ENCODE peak calls at places on chromosomes 13 and 19, in seven cellular contexts. One of them, this sample, is unnamed.
A peak's percentile ranks its signal among the peaks of the same experiment; 100 is the strongest.

GRCh38 chr19:49133621-49134454 is 14.5 kb downstream of the PPFIA3 start:
- DNase-seq in testis: peak; percentile 67
- DNase-seq in cardiac muscle cell: peak; percentile 68
- DNase-seq in GM23338: peak; percentile 91
- DNase-seq in OCI-LY7: peak; percentile 48
- DNase-seq in tibial artery: no peak
- DNase-seq in sigmoid colon: peak; percentile 81
- DNase-seq in this sample: peak; percentile 78

GRCh38 chr13:21686761-21687391 is 16.0 kb downstream of the FGF9 start:
- DNase-seq in testis: no peak
- DNase-seq in cardiac muscle cell: no peak
- DNase-seq in GM23338: no peak
- DNase-seq in OCI-LY7: no peak
- DNase-seq in tibial artery: no peak
- DNase-seq in sigmoid colon: no peak
- DNase-seq in this sample: no peak

GRCh38 chr19:4115050-4115817 is 8.7 kb downstream of the MAP2K2 start:
- DNase-seq in testis: peak; percentile 28
- DNase-seq in cardiac muscle cell: no peak
- DNase-seq in GM23338: no peak
- DNase-seq in OCI-LY7: peak; percentile 76
- DNase-seq in tibial artery: no peak
- DNase-seq in sigmoid colon: no peak
- DNase-seq in this sample: no peak

GRCh38 chr13:60335531-60335930 is 61.5 kb upstream of the TDRD3 start:
- DNase-seq in testis: no peak
- DNase-seq in cardiac muscle cell: peak; percentile 27
- DNase-seq in GM23338: peak; percentile 55
- DNase-seq in OCI-LY7: peak; percentile 28
- DNase-seq in tibial artery: no peak
- DNase-seq in sigmoid colon: no peak
- DNase-seq in this sample: no peak

GRCh38 chr13:32585625-32586021 is 629 bp upstream of the PDS5B start:
- DNase-seq in testis: no peak
- DNase-seq in cardiac muscle cell: no peak
- DNase-seq in GM23338: peak; percentile 45
- DNase-seq in OCI-LY7: peak; percentile 19
- DNase-seq in tibial artery: no peak
- DNase-seq in sigmoid colon: no peak
- DNase-seq in this sample: no peak

GRCh38 chr13:20482275-20482761 is 43.3 kb downstream of the CRYL1 start:
- DNase-seq in testis: no peak
- DNase-seq in cardiac muscle cell: peak; percentile 27
- DNase-seq in GM23338: no peak
- DNase-seq in OCI-LY7: no peak
- DNase-seq in tibial artery: no peak
- DNase-seq in sigmoid colon: no peak
- DNase-seq in this sample: no peak

GRCh38 chr19:35673121-35673804 is 6.9 kb downstream of the UPK1A start:
- DNase-seq in testis: no peak
- DNase-seq in cardiac muscle cell: peak; percentile 63
- DNase-seq in GM23338: peak; percentile 84
- DNase-seq in OCI-LY7: no peak
- DNase-seq in tibial artery: no peak
- DNase-seq in sigmoid colon: peak; percentile 64
- DNase-seq in this sample: no peak

GRCh38 chr19:32642771-32643170 is 32.2 kb downstream of the ANKRD27 start:
- DNase-seq in testis: no peak
- DNase-seq in cardiac muscle cell: no peak
- DNase-seq in GM23338: no peak
- DNase-seq in OCI-LY7: no peak
- DNase-seq in tibial artery: no peak
- DNase-seq in sigmoid colon: no peak
- DNase-seq in this sample: no peak

GRCh38 chr13:41497436-41497835 is 40.1 kb downstream of the RGCC start:
- DNase-seq in testis: no peak
- DNase-seq in cardiac muscle cell: no peak
- DNase-seq in GM23338: no peak
- DNase-seq in OCI-LY7: no peak
- DNase-seq in tibial artery: no peak
- DNase-seq in sigmoid colon: no peak
- DNase-seq in this sample: no peak

GRCh38 chr13:40401911-40402776 is 264.3 kb downstream of the FOXO1 start:
- DNase-seq in testis: peak; percentile 93
- DNase-seq in cardiac muscle cell: peak; percentile 99
- DNase-seq in GM23338: no peak
- DNase-seq in OCI-LY7: peak; percentile 67
- DNase-seq in tibial artery: peak; percentile 97
- DNase-seq in sigmoid colon: peak; percentile 99
- DNase-seq in this sample: peak; percentile 94

GRCh38 chr13:101700598-101700997 is 248.1 kb downstream of the ITGBL1 start:
- DNase-seq in testis: no peak
- DNase-seq in cardiac muscle cell: peak; percentile 13
- DNase-seq in GM23338: no peak
- DNase-seq in OCI-LY7: no peak
- DNase-seq in tibial artery: no peak
- DNase-seq in sigmoid colon: no peak
- DNase-seq in this sample: no peak

GRCh38 chr13:32501058-32501457 is 37.5 kb downstream of the N4BP2L2 start:
- DNase-seq in testis: no peak
- DNase-seq in cardiac muscle cell: no peak
- DNase-seq in GM23338: no peak
- DNase-seq in OCI-LY7: no peak
- DNase-seq in tibial artery: no peak
- DNase-seq in sigmoid colon: no peak
- DNase-seq in this sample: no peak

GRCh38 chr13:110352735-110353134 is 45.7 kb downstream of the COL4A2 start:
- DNase-seq in testis: no peak
- DNase-seq in cardiac muscle cell: no peak
- DNase-seq in GM23338: peak; percentile 72
- DNase-seq in OCI-LY7: no peak
- DNase-seq in tibial artery: peak; percentile 64
- DNase-seq in sigmoid colon: no peak
- DNase-seq in this sample: no peak

GRCh38 chr19:30360378-30361106 is 11.6 kb upstream of the ZNF536 start:
- DNase-seq in testis: no peak
- DNase-seq in cardiac muscle cell: no peak
- DNase-seq in GM23338: peak; percentile 55
- DNase-seq in OCI-LY7: no peak
- DNase-seq in tibial artery: no peak
- DNase-seq in sigmoid colon: no peak
- DNase-seq in this sample: no peak

GRCh38 chr19:34985249-34986022 is 14.7 kb upstream of the GRAMD1A start:
- DNase-seq in testis: no peak
- DNase-seq in cardiac muscle cell: peak; percentile 88
- DNase-seq in GM23338: peak; percentile 74
- DNase-seq in OCI-LY7: peak; percentile 50
- DNase-seq in tibial artery: peak; percentile 64
- DNase-seq in sigmoid colon: no peak
- DNase-seq in this sample: peak; percentile 54

GRCh38 chr19:29834991-29835390 is 23.2 kb downstream of the CCNE1 start:
- DNase-seq in testis: no peak
- DNase-seq in cardiac muscle cell: no peak
- DNase-seq in GM23338: no peak
- DNase-seq in OCI-LY7: no peak
- DNase-seq in tibial artery: no peak
- DNase-seq in sigmoid colon: no peak
- DNase-seq in this sample: no peak

GRCh38 chr13:104809483-104809882 is 1726.0 kb downstream of the EFNB2 start:
- DNase-seq in testis: no peak
- DNase-seq in cardiac muscle cell: peak; percentile 35
- DNase-seq in GM23338: no peak
- DNase-seq in OCI-LY7: no peak
- DNase-seq in tibial artery: no peak
- DNase-seq in sigmoid colon: no peak
- DNase-seq in this sample: no peak

GRCh38 chr19:1849999-1850398 is 1.7 kb upstream of the REXO1 start:
- DNase-seq in testis: no peak
- DNase-seq in cardiac muscle cell: no peak
- DNase-seq in GM23338: no peak
- DNase-seq in OCI-LY7: no peak
- DNase-seq in tibial artery: no peak
- DNase-seq in sigmoid colon: no peak
- DNase-seq in this sample: no peak

GRCh38 chr19:1851581-1852293 is 3.5 kb upstream of the REXO1 start:
- DNase-seq in testis: no peak
- DNase-seq in cardiac muscle cell: no peak
- DNase-seq in GM23338: peak; percentile 76
- DNase-seq in OCI-LY7: no peak
- DNase-seq in tibial artery: no peak
- DNase-seq in sigmoid colon: no peak
- DNase-seq in this sample: no peak

GRCh38 chr19:1852729-1853128 is 4.4 kb upstream of the REXO1 start:
- DNase-seq in testis: no peak
- DNase-seq in cardiac muscle cell: no peak
- DNase-seq in GM23338: no peak
- DNase-seq in OCI-LY7: no peak
- DNase-seq in tibial artery: no peak
- DNase-seq in sigmoid colon: no peak
- DNase-seq in this sample: no peak

GRCh38 chr19:1852294-1852646 is 4.0 kb upstream of the REXO1 start:
- DNase-seq in testis: no peak
- DNase-seq in cardiac muscle cell: no peak
- DNase-seq in GM23338: no peak
- DNase-seq in OCI-LY7: no peak
- DNase-seq in tibial artery: no peak
- DNase-seq in sigmoid colon: peak; percentile 59
- DNase-seq in this sample: no peak

DNA sequence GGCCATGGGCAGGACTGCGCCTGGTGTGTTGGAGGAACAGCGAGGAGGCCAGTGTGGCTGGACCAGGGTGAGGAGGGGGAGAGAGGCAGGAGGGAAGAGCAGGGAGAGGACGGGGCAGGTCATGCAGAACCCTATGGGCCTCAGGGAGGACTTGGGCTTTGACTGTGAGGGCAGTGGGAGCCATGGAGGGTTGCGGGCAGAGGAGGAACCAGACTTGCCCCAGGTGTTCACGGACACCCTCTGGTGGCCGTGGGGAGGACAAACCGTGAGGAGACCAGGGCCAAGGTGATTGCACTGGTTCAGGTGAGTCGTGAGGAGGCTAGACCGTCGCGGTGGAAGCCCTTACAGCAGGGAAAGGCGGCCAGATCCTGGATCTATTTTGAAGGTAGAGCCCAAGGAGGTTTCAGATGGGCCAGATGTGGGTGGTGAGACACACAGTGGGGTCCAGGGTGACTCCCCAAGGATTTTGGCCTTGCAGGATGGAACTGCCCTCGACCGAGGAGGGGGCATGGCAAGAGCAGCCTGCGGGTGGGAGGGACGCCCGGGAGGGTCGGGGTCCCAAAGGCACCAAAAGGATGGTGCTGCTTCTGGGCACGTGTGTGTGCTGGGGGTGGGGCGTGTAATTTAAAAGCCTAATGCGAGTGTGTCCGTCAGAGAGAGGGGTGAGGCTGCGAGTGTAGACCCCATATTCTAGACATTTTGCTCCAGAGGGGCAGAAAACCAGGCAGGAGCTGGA is 2.7 kb upstream of the REXO1 start:
- DNase-seq in testis: no peak
- DNase-seq in cardiac muscle cell: no peak
- DNase-seq in GM23338: peak; percentile 59
- DNase-seq in OCI-LY7: no peak
- DNase-seq in tibial artery: no peak
- DNase-seq in sigmoid colon: no peak
- DNase-seq in this sample: no peak
- H3K4me1 ChIP-seq in testis: peaks cover 45% of the 10 kb centered on the region
- H3K4me1 ChIP-seq in cardiac muscle cell: peaks cover 32% of the 10 kb centered on the region
- H3K4me1 ChIP-seq in GM23338: peaks cover 21% of the 10 kb centered on the region
- H3K4me1 ChIP-seq in OCI-LY7: peaks cover 50% of the 10 kb centered on the region
- H3K4me1 ChIP-seq in tibial artery: peaks cover 54% of the 10 kb centered on the region
- H3K4me1 ChIP-seq in sigmoid colon: peaks cover 46% of the 10 kb centered on the region
- H3K4me1 ChIP-seq in this sample: peaks cover 38% of the 10 kb centered on the region

DNA sequence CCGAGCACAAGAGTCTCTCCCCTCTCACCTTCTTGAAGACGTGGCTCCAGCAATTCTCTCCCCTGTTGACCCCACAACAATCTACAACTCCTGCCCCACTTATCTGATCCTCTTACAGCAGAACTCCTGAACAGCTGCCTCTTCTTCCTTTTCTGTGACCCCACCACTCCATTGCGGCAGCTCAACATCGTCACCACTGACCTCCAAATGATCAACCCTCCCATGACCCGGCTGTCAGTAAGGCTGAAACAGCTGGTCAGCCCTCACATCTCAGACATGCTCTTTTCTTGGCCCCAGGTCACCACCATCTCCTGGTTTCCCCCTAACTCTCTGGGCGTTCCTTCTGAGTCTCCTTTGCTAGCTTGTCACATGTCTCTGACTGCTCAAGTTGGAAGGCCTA is 1.8 kb downstream of the EXOSC5 start:
- DNase-seq in testis: no peak
- DNase-seq in cardiac muscle cell: no peak
- DNase-seq in GM23338: no peak
- DNase-seq in OCI-LY7: no peak
- DNase-seq in tibial artery: no peak
- DNase-seq in sigmoid colon: no peak
- DNase-seq in this sample: no peak
- H3K4me3 ChIP-seq in testis: no peak overlapping the region
- H3K4me3 ChIP-seq in cardiac muscle cell: no peak overlapping the region
- H3K4me3 ChIP-seq in GM23338: no peak overlapping the region
- H3K4me3 ChIP-seq in OCI-LY7: peak overlapping the region; percentile 96
- H3K4me3 ChIP-seq in tibial artery: no peak overlapping the region
- H3K4me3 ChIP-seq in sigmoid colon: no peak overlapping the region
- H3K4me3 ChIP-seq in this sample: no peak overlapping the region

GRCh38 chr19:10554760-10555612 is 10.8 kb downstream of the KRI1 start:
- DNase-seq in testis: no peak
- DNase-seq in cardiac muscle cell: no peak
- DNase-seq in GM23338: no peak
- DNase-seq in OCI-LY7: no peak
- DNase-seq in tibial artery: no peak
- DNase-seq in sigmoid colon: no peak
- DNase-seq in this sample: no peak
- TF ChIP-seq CTCF in testis: peak; percentile 1
- TF ChIP-seq CTCF in cardiac muscle cell: no peak
- TF ChIP-seq CTCF in GM23338: no peak
- TF ChIP-seq CTCF in OCI-LY7: no peak
- TF ChIP-seq CTCF in tibial artery: no peak
- TF ChIP-seq CTCF in sigmoid colon: no peak
- TF ChIP-seq CTCF in this sample: no peak

GRCh38 chr13:28356506-28357064 is 138.3 kb downstream of the FLT1 start:
- DNase-seq in testis: no peak
- DNase-seq in cardiac muscle cell: peak; percentile 34
- DNase-seq in GM23338: no peak
- DNase-seq in OCI-LY7: no peak
- DNase-seq in tibial artery: no peak
- DNase-seq in sigmoid colon: no peak
- DNase-seq in this sample: no peak

GRCh38 chr13:28355822-28356371 is 139.0 kb downstream of the FLT1 start:
- DNase-seq in testis: no peak
- DNase-seq in cardiac muscle cell: peak; percentile 86
- DNase-seq in GM23338: no peak
- DNase-seq in OCI-LY7: no peak
- DNase-seq in tibial artery: no peak
- DNase-seq in sigmoid colon: no peak
- DNase-seq in this sample: no peak

GRCh38 chr13:28355046-28355821 is 139.7 kb downstream of the FLT1 start:
- DNase-seq in testis: peak; percentile 43
- DNase-seq in cardiac muscle cell: no peak
- DNase-seq in GM23338: no peak
- DNase-seq in OCI-LY7: no peak
- DNase-seq in tibial artery: no peak
- DNase-seq in sigmoid colon: no peak
- DNase-seq in this sample: no peak

GRCh38 chr13:28349901-28350654 is 144.8 kb downstream of the FLT1 start:
- DNase-seq in testis: no peak
- DNase-seq in cardiac muscle cell: no peak
- DNase-seq in GM23338: no peak
- DNase-seq in OCI-LY7: no peak
- DNase-seq in tibial artery: no peak
- DNase-seq in sigmoid colon: no peak
- DNase-seq in this sample: no peak

GRCh38 chr13:28353679-28354078 is 141.2 kb downstream of the FLT1 start:
- DNase-seq in testis: no peak
- DNase-seq in cardiac muscle cell: no peak
- DNase-seq in GM23338: no peak
- DNase-seq in OCI-LY7: no peak
- DNase-seq in tibial artery: no peak
- DNase-seq in sigmoid colon: no peak
- DNase-seq in this sample: no peak
- H3K4me1 ChIP-seq in testis: peaks cover 7% of the 10 kb centered on the region
- H3K4me1 ChIP-seq in cardiac muscle cell: peaks cover 40% of the 10 kb centered on the region
- H3K4me1 ChIP-seq in GM23338: peaks cover 43% of the 10 kb centered on the region
- H3K4me1 ChIP-seq in OCI-LY7: no peaks in the 10 kb centered on the region
- H3K4me1 ChIP-seq in tibial artery: no peaks in the 10 kb centered on the region
- H3K4me1 ChIP-seq in sigmoid colon: peaks cover 8% of the 10 kb centered on the region
- H3K4me1 ChIP-seq in this sample: peaks cover 3% of the 10 kb centered on the region